ENCODE peak calls at places on chromosome 20, in five cellular contexts. O is iPS-NIHi11, B is SK-N-SH, S is iris pigment epithelial cell, X is GM03348. A is an unnamed sample.

GRCh38 chr20:32235331-32236047 is 27.8 kb downstream of the POFUT1 start:
- DNase-seq in O (no peak), B (no peak), S (no peak), X (no peak), A (no peak)

GRCh38 chr20:17650816-17651760 is 31.0 kb downstream of the RRBP1 start:
- DNase-seq in O (no peak), B (no peak), S (peak), X (peak), A (no peak)

GRCh38 chr20:19071442-19071717 is 141.1 kb upstream of the SLC24A3 start:
- DNase-seq in O (no peak), B (no peak), S (no peak), X (no peak), A (no peak)

GRCh38 chr20:46670228-46670584 is 18.9 kb upstream of the SLC13A3 start:
- DNase-seq in O (no peak), B (no peak), S (no peak), X (no peak), A (no peak)

GRCh38 chr20:733806-734205 is 34.5 kb downstream of the SLC52A3 start:
- DNase-seq in O (no peak), B (peak), S (no peak), X (no peak), A (no peak)

GRCh38 chr20:58832442-58832841 is 18.3 kb downstream of the GNAS-AS1 start:
- DNase-seq in O (no peak), B (no peak), S (peak), X (no peak), A (no peak)

GRCh38 chr20:51497542-51498467 is 44.7 kb downstream of the NFATC2 start:
- DNase-seq in O (no peak), B (no peak), S (no peak), X (no peak), A (no peak)

GRCh38 chr20:44733341-44734069 is 12.2 kb upstream of the KCNK15 start:
- DNase-seq in O (peak), B (peak), S (peak), X (peak), A (peak)

GRCh38 chr20:50004175-50004574 is 21.4 kb downstream of the SNAI1 start:
- DNase-seq in O (no peak), B (no peak), S (peak), X (no peak), A (no peak)

GRCh38 chr20:37764333-37764935 is 70.6 kb downstream of the CTNNBL1 start:
- DNase-seq in O (no peak), B (no peak), S (no peak), X (no peak), A (no peak)

GRCh38 chr20:2754426-2754825 is 46.0 kb downstream of the CPXM1 start:
- DNase-seq in O (no peak), B (no peak), S (no peak), X (no peak), A (no peak)

GRCh38 chr20:2335096-2335495 is 39.3 kb downstream of the TGM3 start:
- DNase-seq in O (no peak), B (no peak), S (no peak), X (no peak), A (no peak)

GRCh38 chr20:60137657-60138245 is 179.5 kb downstream of the CDH26 start:
- DNase-seq in O (peak), B (no peak), S (peak), X (peak), A (no peak)

GRCh38 chr20:33507461-33507860 is 17.6 kb downstream of the CBFA2T2 start:
- DNase-seq in O (no peak), B (no peak), S (no peak), X (no peak), A (no peak)

GRCh38 chr20:13430346-13431002 is 208.3 kb downstream of the TASP1 start:
- DNase-seq in O (no peak), B (no peak), S (peak), X (no peak), A (no peak)

GRCh38 chr20:6269163-6269873 is 146.5 kb upstream of the FERMT1 start:
- DNase-seq in O (no peak), B (no peak), S (peak), X (no peak), A (no peak)

GRCh38 chr20:3532089-3532615 is 61.3 kb downstream of the ATRN start:
- DNase-seq in O (no peak), B (no peak), S (no peak), X (no peak), A (no peak)

GRCh38 chr20:45832619-45833018 is 980 bp upstream of the SNX21 start:
- DNase-seq in O (no peak), B (no peak), S (no peak), X (no peak), A (no peak)

GRCh38 chr20:20229595-20229994 is 138.3 kb upstream of the INSM1 start:
- DNase-seq in O (no peak), B (no peak), S (no peak), X (no peak), A (no peak)

GRCh38 chr20:58636396-58636982 is 14.6 kb upstream of the STX16 start:
- DNase-seq in O (no peak), B (no peak), S (no peak), X (no peak), A (no peak)

GRCh38 chr20:33673411-33674293 is 576 bp downstream of the NECAB3 start:
- DNase-seq in O (no peak), B (peak), S (no peak), X (peak), A (no peak)

GRCh38 chr20:20594171-20594530 is 118.3 kb downstream of the RALGAPA2 start:
- DNase-seq in O (no peak), B (peak), S (peak), X (peak), A (peak)

GRCh38 chr20:61178431-61179080 is 73.5 kb upstream of the CDH4 start:
- DNase-seq in O (no peak), B (no peak), S (no peak), X (no peak), A (no peak)

GRCh38 chr20:53866787-53867740 is 203.3 kb downstream of the BCAS1 start:
- DNase-seq in O (no peak), B (no peak), S (peak), X (no peak), A (peak)

GRCh38 chr20:25033941-25034335 is 24.0 kb downstream of the ACSS1 start:
- DNase-seq in O (no peak), B (no peak), S (no peak), X (no peak), A (no peak)

GRCh38 chr20:47688385-47689381 is 96.6 kb downstream of the SULF2 start:
- DNase-seq in O (peak), B (no peak), S (peak), X (no peak), A (no peak)

GRCh38 chr20:59583428-59584277 is 20.7 kb upstream of the PHACTR3 start:
- DNase-seq in O (no peak), B (no peak), S (no peak), X (peak), A (no peak)

GRCh38 chr20:61925555-61926252 is 140.0 kb downstream of the TAF4 start:
- DNase-seq in O (no peak), B (no peak), S (peak), X (no peak), A (peak)

GRCh38 chr20:44990957-44991356 is 24.6 kb downstream of the STK4 start:
- DNase-seq in O (no peak), B (no peak), S (no peak), X (no peak), A (peak)

GRCh38 chr20:41049451-41049850 is 20.8 kb downstream of the TOP1 start:
- DNase-seq in O (no peak), B (no peak), S (no peak), X (no peak), A (no peak)

GRCh38 chr20:38338849-38339520 is 7.3 kb upstream of the LBP start:
- DNase-seq in O (peak), B (no peak), S (no peak), X (no peak), A (peak)